ENCODE peak calls at places on chromosomes 6 and 20, in nine cellular contexts. T, A, R, Z, N, H, D, Q and V are unnamed samples.

GRCh38 chr6:89022747-89023289 is 57.7 kb upstream of the PNRC1 start:
- DNase-seq in T (no peak), A (no peak), R (no peak), Z (no peak), N (no peak), H (no peak), D (no peak), Q (no peak), V (no peak)

GRCh38 chr6:137070303-137070702 is 25.5 kb upstream of the IL20RA start:
- DNase-seq in T (no peak), A (no peak), R (no peak), Z (no peak), N (no peak), H (no peak), D (no peak), Q (no peak), V (no peak)

GRCh38 chr20:9442858-9443257 is 71.5 kb upstream of the LAMP5 start:
- DNase-seq in T (peak; percentile 70), A (no peak), R (no peak), Z (peak; percentile 92), N (no peak), H (no peak), D (no peak), Q (no peak), V (no peak)

GRCh38 chr6:106134906-106135634 is 48.9 kb downstream of the PRDM1 start:
- DNase-seq in T (no peak), A (peak; percentile 27), R (no peak), Z (no peak), N (no peak), H (no peak), D (no peak), Q (no peak), V (peak; percentile 60)

GRCh38 chr6:21636876-21637275 is 43.3 kb downstream of the SOX4 start:
- DNase-seq in T (no peak), A (no peak), R (no peak), Z (no peak), N (no peak), H (no peak), D (no peak), Q (no peak), V (no peak)

GRCh38 chr6:116929825-116930224 is 52.8 kb downstream of the RFX6 start:
- DNase-seq in T (no peak), A (no peak), R (no peak), Z (no peak), N (no peak), H (no peak), D (no peak), Q (no peak), V (no peak)

GRCh38 chr6:156437084-156437879 is 339.9 kb upstream of the ARID1B start:
- DNase-seq in T (no peak), A (no peak), R (no peak), Z (peak; percentile 99), N (no peak), H (no peak), D (no peak), Q (no peak), V (no peak)

GRCh38 chr6:149170564-149171452 is 146.7 kb upstream of the TAB2 start:
- DNase-seq in T (no peak), A (no peak), R (no peak), Z (peak; percentile 92), N (no peak), H (no peak), D (no peak), Q (no peak), V (no peak)

GRCh38 chr20:52275243-52275817 is 83.8 kb upstream of the ZFP64 start:
- DNase-seq in T (peak; percentile 4), A (no peak), R (no peak), Z (no peak), N (no peak), H (no peak), D (no peak), Q (no peak), V (no peak)

GRCh38 chr6:107660839-107661238 is 163.3 kb downstream of the SCML4 start:
- DNase-seq in T (no peak), A (no peak), R (no peak), Z (peak; percentile 83), N (no peak), H (no peak), D (no peak), Q (no peak), V (no peak)

GRCh38 chr6:158849899-158850806 is 31.0 kb upstream of the EZR start:
- DNase-seq in T (no peak), A (peak; percentile 87), R (no peak), Z (peak; percentile 56), N (no peak), H (no peak), D (peak; percentile 28), Q (peak; percentile 23), V (no peak)

GRCh38 chr20:47489448-47489872 is 12.2 kb upstream of the NCOA3 start:
- DNase-seq in T (peak; percentile 35), A (no peak), R (no peak), Z (no peak), N (peak; percentile 44), H (no peak), D (no peak), Q (no peak), V (no peak)

GRCh38 chr20:17667445-17667844 is 14.6 kb downstream of the RRBP1 start:
- DNase-seq in T (no peak), A (no peak), R (no peak), Z (no peak), N (no peak), H (no peak), D (no peak), Q (no peak), V (no peak)

GRCh38 chr20:45407067-45407745 is 883 bp upstream of the DBNDD2 start:
- DNase-seq in T (peak; percentile 66), A (no peak), R (no peak), Z (peak; percentile 57), N (peak; percentile 79), H (peak; percentile 40), D (peak; percentile 66), Q (no peak), V (peak; percentile 48)

GRCh38 chr6:149045404-149045803 is 272.1 kb upstream of the TAB2 start:
- DNase-seq in T (no peak), A (no peak), R (no peak), Z (peak; percentile 27), N (no peak), H (no peak), D (no peak), Q (no peak), V (no peak)

GRCh38 chr6:138795809-138796469 is at the start of gene ECT2L:
- DNase-seq in T (no peak), A (no peak), R (no peak), Z (peak; percentile 90), N (peak; percentile 84), H (no peak), D (peak; percentile 81), Q (no peak), V (peak; percentile 78)

GRCh38 chr20:52190437-52191131 is 995 bp downstream of the ZFP64 start:
- DNase-seq in T (no peak), A (peak; percentile 73), R (no peak), Z (peak; percentile 51), N (peak; percentile 29), H (no peak), D (peak; percentile 57), Q (no peak), V (peak; percentile 34)

GRCh38 chr6:138805431-138805830 is 9.5 kb downstream of the ECT2L start:
- DNase-seq in T (no peak), A (no peak), R (no peak), Z (no peak), N (peak; percentile 45), H (no peak), D (no peak), Q (no peak), V (no peak)

GRCh38 chr6:128531696-128532095 is 11.3 kb upstream of the PTPRK start:
- DNase-seq in T (no peak), A (no peak), R (no peak), Z (no peak), N (no peak), H (no peak), D (no peak), Q (no peak), V (no peak)

GRCh38 chr6:21902766-21903165 is 309.2 kb downstream of the SOX4 start:
- DNase-seq in T (no peak), A (no peak), R (no peak), Z (no peak), N (no peak), H (no peak), D (no peak), Q (no peak), V (peak; percentile 2)

GRCh38 chr6:74568851-74569250 is 637.0 kb downstream of the COL12A1 start:
- DNase-seq in T (no peak), A (no peak), R (no peak), Z (no peak), N (no peak), H (no peak), D (no peak), Q (no peak), V (no peak)

GRCh38 chr6:151451417-151451949 is 443 bp downstream of the RMND1 start:
- DNase-seq in T (no peak), A (no peak), R (no peak), Z (peak; percentile 54), N (no peak), H (no peak), D (no peak), Q (no peak), V (no peak)

GRCh38 chr6:78850621-78851020 is 16.7 kb upstream of the IRAK1BP1 start:
- DNase-seq in T (no peak), A (no peak), R (no peak), Z (no peak), N (no peak), H (no peak), D (no peak), Q (no peak), V (no peak)

GRCh38 chr20:16446246-16446645 is 127.0 kb downstream of the KIF16B start:
- DNase-seq in T (no peak), A (no peak), R (no peak), Z (no peak), N (no peak), H (no peak), D (no peak), Q (no peak), V (no peak)

GRCh38 chr6:34362909-34363713 is 29.4 kb downstream of the NUDT3 start:
- DNase-seq in T (peak; percentile 24), A (no peak), R (no peak), Z (no peak), N (no peak), H (no peak), D (no peak), Q (no peak), V (no peak)

GRCh38 chr6:34792605-34793500 is 970 bp downstream of the BLTP3A start:
- DNase-seq in T (peak; percentile 13), A (peak; percentile 32), R (no peak), Z (peak; percentile 18), N (no peak), H (no peak), D (peak; percentile 46), Q (no peak), V (peak; percentile 23)

GRCh38 chr20:63505723-63506122 is 6.8 kb upstream of the EEF1A2 start:
- DNase-seq in T (no peak), A (no peak), R (no peak), Z (no peak), N (no peak), H (no peak), D (no peak), Q (no peak), V (no peak)

GRCh38 chr6:35850209-35850608 is 45.1 kb downstream of the LHFPL5 start:
- DNase-seq in T (no peak), A (no peak), R (no peak), Z (no peak), N (no peak), H (no peak), D (no peak), Q (no peak), V (no peak)

GRCh38 chr6:70857387-70858077 is 99.3 kb downstream of the B3GAT2 start:
- DNase-seq in T (no peak), A (no peak), R (no peak), Z (no peak), N (no peak), H (no peak), D (no peak), Q (no peak), V (no peak)

GRCh38 chr6:163671355-163671754 is 256.8 kb downstream of the QKI start:
- DNase-seq in T (no peak), A (no peak), R (no peak), Z (no peak), N (no peak), H (no peak), D (no peak), Q (no peak), V (no peak)